ENCODE peak calls at places on chromosomes 7 and 10, in six cellular contexts. J is colonic mucosa; N is astrocyte of the spinal cord; H is GM20000; K is HFF-Myc; M is activated CD8-positive, alpha-beta T cell treated with anti-CD3 and anti-CD28 coated beads for 36 hours. I is an unnamed sample.

GRCh38 chr10:52541082-52541481 is 227.0 kb downstream of the DKK1 start:
- DNase-seq in H (no peak), M (no peak), K (no peak), N (no peak), J (no peak), I (no peak)

GRCh38 chr7:84688671-84689070 is 494.1 kb upstream of the SEMA3A start:
- DNase-seq in J (no peak), K (no peak), N (peak), M (no peak), H (no peak), I (no peak)

GRCh38 chr7:111364413-111364812 is 197.9 kb downstream of the IMMP2L start:
- DNase-seq in N (peak), K (no peak), M (no peak), J (no peak), H (no peak), I (no peak)

GRCh38 chr7:117606132-117606531 is 126.3 kb downstream of the CFTR start:
- DNase-seq in H (no peak), K (no peak), N (no peak), M (no peak), J (no peak), I (no peak)

GRCh38 chr7:3605222-3605621 is 304.2 kb downstream of the SDK1 start:
- DNase-seq in H (no peak), J (no peak), M (no peak), N (peak), K (no peak), I (no peak)

GRCh38 chr7:149605696-149606095 is 108.1 kb upstream of the ZNF746 start:
- DNase-seq in J (no peak), N (no peak), K (no peak), H (no peak), M (no peak), I (no peak)

GRCh38 chr7:48938539-48938938 is 14.2 kb downstream of the CDC14C start:
- DNase-seq in M (no peak), K (peak), J (no peak), N (peak), H (no peak), I (no peak)

GRCh38 chr7:45028138-45028919 is 28.3 kb downstream of the CCM2 start:
- DNase-seq in M (peak), H (no peak), J (no peak), K (no peak), N (no peak), I (no peak)

GRCh38 chr7:26506196-26506595 is 214.5 kb downstream of the SNX10 start:
- DNase-seq in M (no peak), H (no peak), J (no peak), N (no peak), K (no peak), I (no peak)

GRCh38 chr10:110207805-110208613 is 604 bp downstream of the MXI1 start:
- DNase-seq in K (no peak), M (peak), H (peak), N (peak), J (peak), I (peak)

GRCh38 chr7:29375641-29376562 is 181.3 kb downstream of the CHN2 start:
- DNase-seq in H (no peak), M (no peak), J (peak), K (peak), N (no peak), I (no peak)

GRCh38 chr10:15370741-15371701 is at the start of gene FAM171A1:
- DNase-seq in J (peak), N (peak), K (no peak), M (peak), H (peak), I (peak)

GRCh38 chr7:105661625-105662024 is 80.3 kb upstream of the EFCAB10 start:
- DNase-seq in K (no peak), H (no peak), J (no peak), M (no peak), N (no peak), I (no peak)

GRCh38 chr10:122374859-122375721 is 582 bp downstream of the PLEKHA1 start:
- DNase-seq in N (peak), M (peak), H (peak), K (no peak), J (peak), I (peak)

GRCh38 chr10:52128056-52128683 is 185.9 kb upstream of the DKK1 start:
- DNase-seq in M (no peak), H (no peak), J (no peak), N (no peak), K (no peak), I (no peak)

GRCh38 chr10:58856508-58857240 is 319.8 kb upstream of the PHYHIPL start:
- DNase-seq in N (peak), H (no peak), M (no peak), J (no peak), K (peak), I (no peak)

GRCh38 chr7:130942211-130942964 is 208.4 kb upstream of the KLF14 start:
- DNase-seq in K (no peak), H (no peak), M (no peak), J (peak), N (peak), I (peak)

GRCh38 chr7:3895341-3895740 is 594.3 kb downstream of the SDK1 start:
- DNase-seq in N (no peak), M (no peak), H (no peak), K (no peak), J (no peak), I (no peak)

GRCh38 chr7:5001003-5001402 is 42.0 kb upstream of the MMD2 start:
- DNase-seq in M (no peak), J (no peak), N (no peak), K (no peak), H (no peak), I (no peak)

GRCh38 chr7:40536406-40536805 is 401.6 kb downstream of the SUGCT start:
- DNase-seq in M (no peak), H (no peak), K (no peak), N (no peak), J (no peak), I (no peak)

GRCh38 chr7:124856299-124856888 is 73.2 kb downstream of the POT1 start:
- DNase-seq in K (peak), H (peak), N (peak), M (no peak), J (no peak), I (peak)

GRCh38 chr10:4351723-4352565 is 474.1 kb upstream of the AKR1E2 start:
- DNase-seq in K (no peak), J (no peak), M (no peak), N (peak), H (no peak), I (no peak)

GRCh38 chr7:88226886-88227516 is 7.2 kb upstream of the SRI start:
- DNase-seq in H (no peak), K (peak), J (peak), M (no peak), N (peak), I (no peak)

GRCh38 chr10:29730461-29730860 is 95.7 kb upstream of the SVIL start:
- DNase-seq in M (no peak), N (no peak), H (no peak), J (no peak), K (no peak), I (no peak)

GRCh38 chr10:87767253-87767652 is 50.8 kb downstream of the ATAD1 start:
- DNase-seq in M (no peak), J (no peak), N (peak), K (no peak), H (no peak), I (no peak)

GRCh38 chr7:42372498-42372897 is 135.5 kb upstream of the GLI3 start:
- DNase-seq in M (no peak), H (no peak), N (no peak), K (no peak), J (no peak), I (no peak)

GRCh38 chr7:100582041-100582579 is 3.8 kb downstream of the LRCH4 start:
- DNase-seq in J (no peak), N (no peak), K (no peak), M (no peak), H (no peak), I (no peak)

GRCh38 chr10:84706875-84707274 is 378.5 kb downstream of the CCSER2 start:
- DNase-seq in N (peak), M (no peak), K (no peak), H (no peak), J (no peak), I (no peak)

GRCh38 chr10:110597476-110597875 is 30.0 kb downstream of the SMC3 start:
- DNase-seq in K (no peak), N (no peak), J (no peak), M (no peak), H (no peak), I (no peak)

GRCh38 chr7:157739056-157739455 is 402.3 kb downstream of the DNAJB6 start:
- DNase-seq in M (no peak), K (no peak), N (no peak), H (no peak), J (no peak), I (no peak)

GRCh38 chr10:13658256-13658655 is 71.5 kb downstream of the PRPF18 start:
- DNase-seq in H (peak), K (no peak), M (peak), J (no peak), N (no peak), I (no peak)

GRCh38 chr7:151544183-151544582 is 24.5 kb upstream of the RHEB start:
- DNase-seq in N (no peak), H (no peak), M (no peak), K (no peak), J (no peak), I (no peak)

GRCh38 chr10:70588255-70588654 is 14.3 kb downstream of the PRF1 start:
- DNase-seq in K (no peak), H (no peak), J (no peak), M (no peak), N (no peak), I (no peak)

GRCh38 chr7:116162992-116163391 is 47.3 kb upstream of the TES start:
- DNase-seq in J (no peak), K (no peak), M (no peak), H (no peak), N (no peak), I (no peak)

GRCh38 chr10:96585726-96586418 is 940 bp downstream of the TM9SF3 start:
- DNase-seq in H (peak), N (no peak), M (peak), K (no peak), J (peak), I (no peak)

GRCh38 chr10:63670291-63670898 is 149.2 kb downstream of the REEP3 start:
- DNase-seq in H (peak), N (no peak), K (no peak), J (no peak), M (no peak), I (peak)

GRCh38 chr7:3463696-3464095 is 162.6 kb downstream of the SDK1 start:
- DNase-seq in H (no peak), K (no peak), M (no peak), J (no peak), N (no peak), I (no peak)

GRCh38 chr10:132101529-132101928 is 35.8 kb downstream of the JAKMIP3 start:
- DNase-seq in H (no peak), J (no peak), K (no peak), N (no peak), M (no peak), I (no peak)
- TF ChIP-seq CTCF in H (no peak), J (no peak), K (no peak), N (no peak), M (no peak), I (no peak)

DNA sequence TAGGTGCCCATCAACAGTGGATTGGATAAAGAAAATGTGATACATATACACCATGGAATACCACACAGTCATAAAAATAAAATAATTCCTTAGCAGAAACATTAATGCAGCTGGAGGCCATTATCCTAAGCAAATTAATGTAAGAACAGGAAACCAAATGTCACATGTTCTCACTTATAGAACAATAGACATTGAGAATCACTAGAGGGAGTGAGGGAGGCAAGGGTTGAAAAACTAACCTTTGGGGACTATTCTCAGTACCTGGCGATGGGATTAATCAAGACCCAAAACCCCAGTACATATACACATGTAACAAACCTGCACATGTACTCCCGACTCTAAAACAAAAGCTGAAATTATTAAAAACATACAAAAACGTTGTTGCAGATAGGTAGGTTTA is 222.6 kb downstream of the SEMA3E start:
- DNase-seq in H (no peak), J (no peak), M (no peak), K (no peak), N (no peak), I (no peak)
- TF ChIP-seq CTCF in H (no peak), J (no peak), M (no peak), K (no peak), N (no peak), I (no peak)

GRCh38 chr7:114428211-114428610 is 13.6 kb downstream of the FOXP2 start:
- DNase-seq in M (no peak), J (no peak), H (no peak), K (no peak), N (no peak), I (no peak)

GRCh38 chr7:114422478-114423217 is 8.0 kb downstream of the FOXP2 start:
- DNase-seq in N (no peak), K (no peak), M (no peak), H (no peak), J (no peak), I (no peak)

GRCh38 chr7:114423218-114423496 is 8.5 kb downstream of the FOXP2 start:
- DNase-seq in J (no peak), N (no peak), H (no peak), M (no peak), K (no peak), I (no peak)

GRCh38 chr7:114426380-114426779 is 11.8 kb downstream of the FOXP2 start:
- DNase-seq in K (no peak), J (no peak), H (no peak), M (no peak), N (no peak), I (no peak)

GRCh38 chr7:114426824-114427223 is 12.2 kb downstream of the FOXP2 start:
- DNase-seq in H (no peak), N (peak), J (no peak), M (no peak), K (no peak), I (no peak)
- TF ChIP-seq CTCF in H (no peak), N (peak), J (no peak), M (no peak), K (peak), I (no peak)

GRCh38 chr10:114539623-114540022 is 118.5 kb downstream of the ABLIM1 start:
- DNase-seq in J (no peak), K (no peak), M (no peak), H (no peak), N (no peak), I (no peak)
- TF ChIP-seq CTCF in J (no peak), K (no peak), M (no peak), H (no peak), N (no peak), I (no peak)

DNA sequence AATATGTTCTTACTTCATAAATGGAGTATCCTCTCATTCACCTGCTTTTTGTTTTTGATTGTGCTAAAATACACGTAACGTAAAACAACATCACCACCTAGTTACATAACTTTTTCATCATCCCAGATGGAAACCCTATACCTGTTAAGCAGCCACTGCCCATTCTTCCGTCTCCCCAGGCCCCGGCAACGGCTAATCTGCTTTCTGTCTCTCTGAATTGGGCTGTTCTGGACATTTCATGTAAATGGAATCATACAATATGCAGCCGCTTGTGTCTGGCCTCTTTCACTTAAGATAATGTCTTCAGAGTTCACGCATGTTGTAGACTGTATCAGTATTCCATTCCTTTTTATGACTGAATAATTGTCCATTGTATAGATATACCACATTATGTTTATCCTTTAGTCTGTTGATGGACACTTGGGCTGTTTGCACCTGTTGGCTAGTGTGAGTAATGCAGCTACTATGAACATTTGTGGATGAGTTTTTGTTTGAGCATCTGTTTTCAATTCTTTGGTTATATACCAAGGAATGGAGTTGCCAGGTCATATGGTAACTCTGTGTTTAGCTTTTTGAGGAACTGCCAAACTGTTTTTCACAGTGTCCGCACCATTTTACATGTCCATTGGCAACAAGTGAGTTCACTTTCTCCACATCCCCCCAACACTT is 14.1 kb upstream of the SUN1 start:
- DNase-seq in K (peak), H (peak), M (peak), J (no peak), N (peak), I (no peak)
- TF ChIP-seq CTCF in K (peak), H (peak), M (peak), J (peak), N (peak), I (no peak)

DNA sequence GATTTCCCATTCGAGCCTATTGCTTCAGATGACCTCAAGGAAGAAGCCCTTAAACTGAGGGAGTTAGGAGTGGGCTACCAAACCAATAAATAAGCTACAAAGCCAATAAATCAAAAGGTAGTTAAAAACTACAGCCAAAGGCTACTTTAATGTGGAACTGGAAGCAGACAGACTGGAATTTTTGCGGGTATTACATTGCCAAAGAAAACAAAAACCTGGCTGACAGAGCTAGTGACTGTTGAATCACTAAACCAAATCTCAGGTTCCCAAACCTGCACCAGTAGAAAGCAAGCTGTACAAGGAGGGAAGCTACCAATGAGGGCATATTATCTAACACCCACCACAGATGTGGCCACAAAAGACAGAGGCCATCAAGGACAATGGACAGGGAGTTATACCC is 315.5 kb downstream of the GRM8 start:
- DNase-seq in M (no peak), J (no peak), H (no peak), K (no peak), N (peak), I (no peak)
- TF ChIP-seq CTCF in M (no peak), J (no peak), H (no peak), K (no peak), N (no peak), I (no peak)

I was measured in GM13976.